ENCODE peak calls at places on chromosome 4, in ten cellular contexts. T is adrenal gland, L is esophagus muscularis mucosa, Y is IMR-90, I is prostate gland, V is right lobe of liver, F is heart left ventricle, H is A549, D is stomach, J is HCT116. W is an unnamed sample.
A peak's percentile ranks its signal among the peaks of the same experiment; 100 is the strongest.

GRCh38 chr4:168832746-168833575 is 177.1 kb downstream of the CBR4 start:
- DNase-seq in T (peak; percentile 66), L (no peak), Y (no peak), I (peak; percentile 25), V (peak; percentile 31), F (peak; percentile 66), H (no peak), D (peak; percentile 27), J (no peak), W (peak; percentile 73)

GRCh38 chr4:94504545-94504944 is 52.8 kb downstream of the PDLIM5 start:
- DNase-seq in T (no peak), L (no peak), Y (peak; percentile 41), I (no peak), V (no peak), F (no peak), H (no peak), D (no peak), J (no peak), W (no peak)

GRCh38 chr4:159446266-159446976 is 343.5 kb downstream of the RAPGEF2 start:
- DNase-seq in T (peak; percentile 71), L (no peak), Y (peak; percentile 84), I (peak; percentile 36), V (peak; percentile 34), F (no peak), H (peak; percentile 64), D (peak; percentile 28), J (peak; percentile 61), W (no peak)

GRCh38 chr4:85005865-85006377 is 39.4 kb upstream of the WDFY3 start:
- DNase-seq in T (peak; percentile 57), L (no peak), Y (peak; percentile 90), I (no peak), V (no peak), F (no peak), H (no peak), D (no peak), J (no peak), W (no peak)

GRCh38 chr4:55051532-55051931 is 73.9 kb downstream of the KDR start:
- DNase-seq in T (peak; percentile 59), L (no peak), Y (no peak), I (no peak), V (no peak), F (no peak), H (no peak), D (no peak), J (no peak), W (no peak)

GRCh38 chr4:1105662-1106061 is 7.7 kb downstream of the RNF212 start:
- DNase-seq in T (no peak), L (no peak), Y (no peak), I (no peak), V (no peak), F (no peak), H (no peak), D (no peak), J (no peak), W (no peak)

GRCh38 chr4:127708985-127709384 is 21.2 kb upstream of the SLC25A31 start:
- DNase-seq in T (peak; percentile 87), L (no peak), Y (peak; percentile 77), I (peak; percentile 96), V (no peak), F (no peak), H (peak; percentile 59), D (peak; percentile 42), J (peak; percentile 91), W (no peak)

GRCh38 chr4:87030606-87031441 is 96.0 kb downstream of the AFF1 start:
- DNase-seq in T (no peak), L (peak; percentile 79), Y (peak; percentile 33), I (no peak), V (no peak), F (no peak), H (no peak), D (no peak), J (no peak), W (no peak)

GRCh38 chr4:188154668-188155423 is 15.6 kb downstream of the TRIML1 start:
- DNase-seq in T (peak; percentile 15), L (no peak), Y (no peak), I (no peak), V (no peak), F (no peak), H (peak; percentile 87), D (no peak), J (no peak), W (no peak)

GRCh38 chr4:159197885-159198269 is 95.0 kb downstream of the RAPGEF2 start:
- DNase-seq in T (no peak), L (no peak), Y (no peak), I (no peak), V (no peak), F (no peak), H (no peak), D (no peak), J (no peak), W (no peak)

GRCh38 chr4:64230709-64231310 is 178.4 kb downstream of the TECRL start:
- DNase-seq in T (no peak), L (no peak), Y (peak; percentile 4), I (no peak), V (no peak), F (no peak), H (peak; percentile 14), D (no peak), J (peak; percentile 8), W (no peak)

GRCh38 chr4:130395871-130396270 is 1299.9 kb downstream of the C4orf33 start:
- DNase-seq in T (no peak), L (no peak), Y (peak; percentile 89), I (no peak), V (no peak), F (no peak), H (peak; percentile 1), D (no peak), J (no peak), W (no peak)

GRCh38 chr4:184568770-184569169 is 80.5 kb downstream of the CASP3 start:
- DNase-seq in T (no peak), L (peak; percentile 14), Y (no peak), I (no peak), V (no peak), F (no peak), H (no peak), D (no peak), J (no peak), W (no peak)

GRCh38 chr4:148053298-148054003 is 321.6 kb downstream of the ARHGAP10 start:
- DNase-seq in T (no peak), L (no peak), Y (peak; percentile 23), I (no peak), V (no peak), F (no peak), H (no peak), D (no peak), J (no peak), W (no peak)

GRCh38 chr4:180962268-180962667 is 1280.9 kb upstream of the TENM3 start:
- DNase-seq in T (no peak), L (no peak), Y (no peak), I (no peak), V (no peak), F (no peak), H (no peak), D (no peak), J (no peak), W (no peak)

GRCh38 chr4:180960758-180961401 is 1282.3 kb upstream of the TENM3 start:
- DNase-seq in T (no peak), L (no peak), Y (no peak), I (no peak), V (no peak), F (no peak), H (no peak), D (no peak), J (no peak), W (no peak)
- TF ChIP-seq CTCF in T (no peak), L (no peak), Y (peak; percentile 9), I (no peak), V (no peak), F (no peak), H (no peak), D (no peak), J (peak; percentile 17), W (no peak)

GRCh38 chr4:14000091-14000814 is 372.7 kb upstream of the BOD1L1 start:
- DNase-seq in T (no peak), L (no peak), Y (peak; percentile 42), I (no peak), V (no peak), F (no peak), H (no peak), D (no peak), J (no peak), W (no peak)

GRCh38 chr4:13994016-13994415 is 366.5 kb upstream of the BOD1L1 start:
- DNase-seq in T (no peak), L (no peak), Y (no peak), I (no peak), V (no peak), F (no peak), H (no peak), D (no peak), J (no peak), W (no peak)

GRCh38 chr4:13992975-13993495 is 365.5 kb upstream of the BOD1L1 start:
- DNase-seq in T (no peak), L (no peak), Y (no peak), I (no peak), V (no peak), F (no peak), H (no peak), D (no peak), J (no peak), W (no peak)

GRCh38 chr4:13998850-13999249 is 371.3 kb upstream of the BOD1L1 start:
- DNase-seq in T (no peak), L (no peak), Y (no peak), I (no peak), V (no peak), F (no peak), H (peak; percentile 45), D (no peak), J (no peak), W (no peak)
- H3K9me3 ChIP-seq in T (no peaks in the 10 kb centered on the region), L (peaks cover 11% of the 10 kb centered on the region), Y (peaks cover 7% of the 10 kb centered on the region), I (no peaks in the 10 kb centered on the region), V (no peaks in the 10 kb centered on the region), F (no peaks in the 10 kb centered on the region), H (peaks cover 33% of the 10 kb centered on the region), D (peaks cover 19% of the 10 kb centered on the region), J (peaks cover 28% of the 10 kb centered on the region), W (peaks cover 4% of the 10 kb centered on the region)

GRCh38 chr4:81449018-81449417 is 22.7 kb downstream of the RASGEF1B start:
- DNase-seq in T (no peak), L (no peak), Y (peak; percentile 40), I (no peak), V (no peak), F (no peak), H (no peak), D (no peak), J (no peak), W (no peak)
- TF ChIP-seq POLR2A in T (no peak), L (no peak), Y (no peak), I (no peak), V (no peak), F (no peak), H (no peak), D (no peak), J (no peak), W (no peak)

DNA sequence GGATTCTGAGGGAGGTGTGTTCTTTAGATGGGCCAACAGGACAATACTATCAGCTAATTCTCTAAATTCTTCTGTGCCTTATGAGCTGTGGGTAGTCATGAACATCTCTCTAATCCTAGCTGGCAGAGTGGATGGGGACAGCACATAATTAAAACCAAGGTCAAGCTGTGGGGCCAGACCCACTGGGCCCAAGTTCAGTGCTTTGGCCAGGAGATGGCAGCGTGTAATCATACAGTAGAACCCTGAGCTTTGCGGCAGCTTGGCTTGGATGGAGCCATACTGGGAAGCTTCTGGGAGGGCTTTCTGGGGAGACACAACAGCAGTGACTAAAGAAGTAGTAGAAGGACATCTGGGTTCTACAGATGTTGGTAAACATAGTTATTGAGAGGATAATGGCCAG is 140.3 kb upstream of the CXCL13 start:
- DNase-seq in T (no peak), L (no peak), Y (no peak), I (peak; percentile 29), V (peak; percentile 48), F (no peak), H (no peak), D (peak; percentile 62), J (no peak), W (no peak)
- TF ChIP-seq CTCF in T (peak; percentile 24), L (no peak), Y (no peak), I (no peak), V (peak; percentile 60), F (peak; percentile 32), H (no peak), D (peak; percentile 30), J (peak; percentile 58), W (no peak)